ENCODE peak calls at places on chromosome 22, in four cellular contexts. D, G, E and P are unnamed samples. For H3K27me3, the result is how much of the 10 kb centered on the place peaks cover.

GRCh38 chr22:26805131-26805530 is 147.7 kb downstream of the MIAT start:
- DNase-seq in D (no peak), G (no peak), E (no peak), P (no peak)

GRCh38 chr22:40209945-40210485 is 32.3 kb downstream of the TNRC6B start:
- DNase-seq in D (no peak), G (no peak), E (no peak), P (no peak)

GRCh38 chr22:19325296-19325950 is 33.9 kb upstream of the CLTCL1 start:
- DNase-seq in D (no peak), G (no peak), E (no peak), P (no peak)

GRCh38 chr22:39255449-39256185 is 10.8 kb upstream of the PDGFB start:
- DNase-seq in D (no peak), G (no peak), E (no peak), P (no peak)

GRCh38 chr22:42747701-42748513 is 27.2 kb upstream of the A4GALT start:
- DNase-seq in D (no peak), G (no peak), E (no peak), P (no peak)

GRCh38 chr22:10961043-10961860 is 4566.7 kb upstream of the OR11H1 start:
- DNase-seq in D (no peak), G (no peak), E (no peak), P (no peak)

GRCh38 chr22:36991220-36991619 is 28.0 kb downstream of the TST start:
- DNase-seq in D (no peak), G (no peak), E (no peak), P (no peak)

GRCh38 chr22:19717181-19717580 is 2.9 kb downstream of the SEPTIN5 start:
- DNase-seq in D (no peak), G (no peak), E (no peak), P (no peak)

GRCh38 chr22:27783436-27784098 is 18.0 kb downstream of the MN1 start:
- DNase-seq in D (no peak), G (no peak), E (no peak), P (no peak)

GRCh38 chr22:37270928-37271650 is 11.2 kb upstream of the CYTH4 start:
- DNase-seq in D (no peak), G (no peak), E (no peak), P (no peak)

GRCh38 chr22:42645341-42645937 is 3.8 kb downstream of the CYB5R3 start:
- DNase-seq in D (no peak), G (no peak), E (no peak), P (no peak)

GRCh38 chr22:17264321-17265052 is 45.3 kb upstream of the ADA2 start:
- DNase-seq in D (no peak), G (no peak), E (no peak), P (no peak)

GRCh38 chr22:26291940-26292666 is 122.8 kb downstream of the SEZ6L start:
- DNase-seq in D (no peak), G (no peak), E (no peak), P (no peak)

GRCh38 chr22:36918730-36919129 is 5.3 kb downstream of the CSF2RB start:
- DNase-seq in D (no peak), G (no peak), E (no peak), P (no peak)

GRCh38 chr22:40243891-40244290 is 66.2 kb downstream of the TNRC6B start:
- DNase-seq in D (no peak), G (peak), E (no peak), P (no peak)

GRCh38 chr22:42229455-42230149 is 40.9 kb downstream of the TCF20 start:
- DNase-seq in D (no peak), G (no peak), E (peak), P (no peak)

GRCh38 chr22:26064048-26064447 is 105.2 kb upstream of the SEZ6L start:
- DNase-seq in D (no peak), G (no peak), E (no peak), P (no peak)

DNA sequence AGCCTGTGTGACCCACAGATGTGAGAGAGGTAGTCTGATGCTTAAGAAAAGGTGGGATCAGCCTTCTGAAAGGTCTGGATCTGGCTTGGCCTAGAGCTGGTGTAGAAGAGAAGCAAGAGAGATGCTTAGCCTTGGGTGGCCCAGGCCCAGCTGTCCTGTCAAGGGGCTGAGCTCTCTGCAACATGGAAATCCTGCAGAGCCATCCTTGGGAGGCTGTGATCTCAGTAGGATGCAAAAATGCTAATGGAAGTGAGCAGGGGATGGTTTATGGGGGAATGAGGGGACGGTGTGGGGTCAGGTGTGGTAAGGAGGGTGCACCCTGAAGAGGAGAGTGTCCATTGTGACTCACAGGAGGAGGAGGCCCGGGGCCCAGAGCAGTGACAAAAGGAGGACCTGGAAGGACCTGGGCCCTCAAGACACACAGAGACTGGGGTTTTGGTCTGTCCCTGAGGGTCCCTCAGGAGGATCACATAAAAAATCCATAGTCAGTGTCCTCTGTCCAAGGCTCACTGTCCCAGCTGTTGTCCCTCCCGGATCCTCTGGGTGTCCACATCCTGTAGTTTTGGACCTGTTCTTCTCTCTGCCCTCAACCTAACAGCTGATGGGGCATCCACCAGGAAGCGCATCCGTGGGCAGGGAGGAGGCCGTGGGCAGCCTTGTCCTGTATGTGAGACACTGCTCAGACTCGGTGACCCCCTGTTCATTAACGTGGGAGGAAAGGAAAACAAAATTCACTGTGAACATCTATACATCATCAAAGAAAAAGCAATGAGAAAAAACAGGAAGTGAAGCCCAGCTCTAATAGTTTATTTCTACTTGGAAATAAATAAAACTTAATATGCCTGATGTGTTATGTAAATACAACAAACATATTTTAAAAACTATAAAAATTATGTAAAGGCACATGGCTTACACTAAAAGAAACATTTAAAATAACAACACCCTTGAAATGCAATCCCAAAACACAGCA is 129.8 kb downstream of the ZNF280B start:
- DNase-seq in D (no peak), G (no peak), E (no peak), P (no peak)
- H3K27me3 ChIP-seq in D (under half), G (under half), E (under half), P (under half)

DNA sequence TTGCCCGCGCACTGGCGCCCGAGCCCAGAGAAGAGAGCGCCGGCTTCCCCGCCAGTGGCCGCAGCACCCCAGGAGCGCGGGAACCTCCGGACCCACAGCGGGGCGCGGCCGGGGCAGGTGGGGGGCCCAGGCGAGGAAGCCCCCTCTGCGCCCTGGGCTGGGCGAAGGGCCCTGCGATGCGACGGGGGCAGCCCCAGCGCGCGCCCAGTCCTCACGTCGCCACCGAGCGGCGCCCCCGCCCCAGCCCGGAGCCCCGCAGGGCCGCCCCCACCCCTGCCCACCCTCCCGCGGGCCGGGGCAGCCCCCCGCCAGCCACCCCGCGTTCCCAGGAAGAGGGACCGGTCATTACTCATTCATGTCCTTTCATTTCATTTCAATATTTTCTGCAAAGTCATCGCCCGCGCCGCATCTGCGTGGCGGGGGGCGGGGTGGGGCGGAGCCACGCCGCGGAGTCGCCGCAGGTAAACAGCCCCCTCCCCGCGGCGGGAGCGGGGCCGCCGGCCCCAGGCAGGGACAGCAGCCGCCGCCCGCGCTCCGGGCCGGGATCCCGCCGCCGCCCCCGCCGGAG is 673 bp upstream of the PANX2 start:
- DNase-seq in D (peak), G (no peak), E (no peak), P (no peak)
- H3K4me3 ChIP-seq in D (no peak), G (no peak), E (peak), P (no peak)

DNA sequence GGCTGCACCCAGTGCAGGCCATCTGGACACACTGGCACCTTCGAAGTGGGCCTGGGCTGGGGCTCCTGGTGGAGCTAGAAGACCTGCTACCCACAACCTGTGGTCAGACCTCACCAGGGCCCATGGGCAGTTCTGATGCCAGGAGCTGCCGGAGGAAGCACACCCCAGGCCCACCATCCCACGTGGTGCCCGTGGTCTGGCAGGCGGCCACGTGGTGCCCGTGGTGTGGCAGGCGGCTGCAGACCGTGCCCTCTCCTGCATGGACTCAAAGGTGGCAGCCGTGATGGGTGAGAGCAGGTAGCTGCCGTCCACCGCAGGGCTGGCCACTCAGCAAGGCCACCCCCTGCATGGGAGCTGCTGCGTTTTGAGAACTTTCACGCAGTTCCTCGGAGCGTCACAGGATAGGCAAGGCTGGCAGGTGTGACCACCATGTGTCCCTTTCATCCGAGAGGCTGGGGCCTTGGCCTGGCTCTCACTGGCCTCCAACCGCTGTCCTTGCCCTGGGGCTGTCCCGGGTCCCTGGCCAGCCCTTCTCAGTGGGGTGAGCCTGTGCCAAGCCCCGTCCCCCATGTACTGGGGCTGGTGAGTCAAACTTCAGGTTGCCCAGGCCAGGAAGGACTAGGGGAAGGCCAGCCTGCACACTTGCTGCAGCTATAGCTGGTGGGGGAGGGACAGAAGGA is 3.9 kb upstream of the IL17REL start:
- DNase-seq in D (peak), G (no peak), E (no peak), P (no peak)
- H3K27me3 ChIP-seq in D (under half), G (under half), E (half or more), P (half or more)

DNA sequence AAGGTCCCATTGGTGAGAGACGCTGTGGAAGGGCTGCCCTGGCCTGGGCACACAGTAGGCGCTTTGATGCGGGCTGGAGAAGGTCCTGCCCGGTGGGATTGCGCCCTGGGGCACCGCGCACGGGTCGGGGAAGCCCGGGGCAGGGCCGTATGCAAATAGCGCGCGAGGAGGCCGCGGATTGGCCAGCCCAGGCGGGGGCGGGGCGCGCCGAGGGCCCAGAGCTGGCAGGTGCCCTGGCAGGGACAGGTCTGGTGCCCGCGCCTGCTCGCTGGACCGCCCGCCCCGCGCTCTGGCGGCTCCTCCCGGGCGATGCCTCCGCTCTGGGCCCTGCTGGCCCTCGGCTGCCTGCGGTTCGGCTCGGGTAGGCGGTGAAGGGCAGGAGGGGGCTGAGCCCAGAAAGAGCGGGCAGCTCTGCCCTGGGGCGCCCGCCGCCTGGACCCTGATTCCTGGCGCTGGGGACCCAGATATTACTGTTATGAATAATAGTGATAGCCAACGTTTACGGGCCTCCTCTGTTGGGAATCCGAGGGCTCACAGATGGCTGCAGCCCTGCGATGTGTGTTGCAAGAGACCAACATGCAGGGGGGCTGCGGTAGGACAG is at the start of gene UPK3A:
- DNase-seq in D (peak), G (peak), E (peak), P (no peak)
- H3K4me3 ChIP-seq in D (peak), G (no peak), E (peak), P (no peak)

DNA sequence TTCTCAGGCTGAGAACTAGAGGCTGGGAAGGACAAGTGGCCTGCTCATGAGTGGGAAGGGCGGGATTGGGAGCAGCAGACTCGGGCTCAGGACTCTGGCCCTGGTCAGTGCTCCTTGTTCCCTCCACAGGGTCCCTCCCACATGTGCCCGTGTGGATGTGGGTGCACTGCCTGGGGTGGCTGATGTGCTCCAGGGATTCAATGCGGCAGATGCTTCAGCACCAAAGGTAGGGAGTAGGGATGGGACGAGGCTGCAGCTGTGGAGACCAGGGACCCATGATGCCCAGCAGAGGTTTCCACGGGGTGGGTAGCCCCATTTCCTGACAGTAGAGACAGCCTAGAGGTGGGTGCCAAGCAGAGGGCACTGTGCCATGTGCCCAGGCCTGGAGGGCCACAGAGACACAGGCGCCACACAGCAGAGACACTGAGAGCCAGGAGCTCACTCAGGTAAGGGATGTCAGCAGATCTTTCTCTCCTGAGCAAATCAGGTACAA is 89.5 kb downstream of the GGTLC2 start:
- DNase-seq in D (no peak), G (no peak), E (no peak), P (no peak)
- H3K27me3 ChIP-seq in D (under half), G (under half), E (under half), P (under half)